ENCODE peak calls at places on chromosomes 3 and 15, in nine cellular contexts. F is GM23338; Y is upper lobe of left lung; A is upper lobe of right lung; Z is pancreas; D is Panc1; M is RWPE2; C is heart left ventricle; G is CD8-positive, alpha-beta T cell. L is an unnamed sample. For H3K4me1, the result is how much of the 10 kb centered on the place peaks cover.

GRCh38 chr15:99407716-99408115 is 156.4 kb downstream of the LRRC28 start:
- ATAC-seq in F (no peak), Y (no peak), A (no peak), Z (no peak), D (no peak), M (no peak), C (no peak), G (no peak), L (no peak)

GRCh38 chr3:169591983-169592644 is 71.4 kb downstream of the MECOM start:
- ATAC-seq in F (no peak), Y (no peak), A (no peak), Z (no peak), D (no peak), M (no peak), C (peak), G (no peak), L (peak)

GRCh38 chr3:13139471-13140065 is 66.3 kb upstream of the IQSEC1 start:
- ATAC-seq in F (no peak), Y (no peak), A (no peak), Z (no peak), D (no peak), M (no peak), C (no peak), G (no peak), L (no peak)

GRCh38 chr15:30922469-30923311 is 19.0 kb downstream of the FAN1 start:
- ATAC-seq in F (peak), Y (no peak), A (no peak), Z (no peak), D (no peak), M (no peak), C (peak), G (no peak), L (peak)

GRCh38 chr3:185992801-185993467 is 55.1 kb upstream of the TRA2B start:
- ATAC-seq in F (no peak), Y (peak), A (peak), Z (peak), D (no peak), M (no peak), C (no peak), G (no peak), L (peak)

GRCh38 chr3:170493712-170494182 is 75.1 kb downstream of the CLDN11 start:
- ATAC-seq in F (no peak), Y (peak), A (no peak), Z (peak), D (no peak), M (peak), C (no peak), G (no peak), L (peak)

GRCh38 chr3:19052874-19053273 is 95.4 kb upstream of the KCNH8 start:
- ATAC-seq in F (no peak), Y (no peak), A (no peak), Z (no peak), D (no peak), M (no peak), C (no peak), G (no peak), L (no peak)

GRCh38 chr15:46460426-46460825 is 825.6 kb downstream of the SQOR start:
- ATAC-seq in F (no peak), Y (no peak), A (no peak), Z (no peak), D (no peak), M (no peak), C (no peak), G (no peak), L (no peak)

GRCh38 chr15:63510548-63510940 is 6.2 kb downstream of the USP3 start:
- ATAC-seq in F (no peak), Y (no peak), A (no peak), Z (no peak), D (peak), M (peak), C (no peak), G (peak), L (no peak)

GRCh38 chr3:46097691-46098241 is 70.5 kb upstream of the XCR1 start:
- ATAC-seq in F (no peak), Y (peak), A (peak), Z (peak), D (no peak), M (peak), C (peak), G (peak), L (peak)

GRCh38 chr15:65752151-65752700 is 39.9 kb downstream of the DENND4A start:
- ATAC-seq in F (no peak), Y (no peak), A (no peak), Z (no peak), D (no peak), M (no peak), C (no peak), G (no peak), L (no peak)

GRCh38 chr3:42804831-42805821 is 836 bp upstream of the HIGD1A start:
- ATAC-seq in F (peak), Y (no peak), A (peak), Z (peak), D (peak), M (no peak), C (peak), G (no peak), L (no peak)

GRCh38 chr3:46990573-46991374 is 11.3 kb downstream of the NBEAL2 start:
- ATAC-seq in F (no peak), Y (peak), A (peak), Z (peak), D (no peak), M (no peak), C (no peak), G (no peak), L (no peak)

GRCh38 chr15:49625460-49626036 is 4.7 kb downstream of the DTWD1 start:
- ATAC-seq in F (no peak), Y (no peak), A (no peak), Z (no peak), D (no peak), M (no peak), C (no peak), G (no peak), L (no peak)

GRCh38 chr3:69855436-69856162 is 116.3 kb downstream of the MITF start:
- ATAC-seq in F (no peak), Y (peak), A (peak), Z (peak), D (no peak), M (peak), C (peak), G (no peak), L (no peak)

GRCh38 chr3:46349484-46350261 is 4.2 kb upstream of the CCR2 start:
- ATAC-seq in F (no peak), Y (no peak), A (no peak), Z (no peak), D (no peak), M (no peak), C (no peak), G (peak), L (no peak)

GRCh38 chr3:105837143-105837740 is 31.6 kb downstream of the CBLB start:
- ATAC-seq in F (no peak), Y (peak), A (peak), Z (no peak), D (no peak), M (no peak), C (no peak), G (no peak), L (no peak)

GRCh38 chr3:72579581-72580245 is 268.5 kb downstream of the SHQ1 start:
- ATAC-seq in F (no peak), Y (no peak), A (no peak), Z (no peak), D (no peak), M (no peak), C (no peak), G (no peak), L (no peak)

GRCh38 chr3:195867631-195868335 is 40.6 kb downstream of the TNK2 start:
- ATAC-seq in F (no peak), Y (no peak), A (no peak), Z (no peak), D (no peak), M (no peak), C (no peak), G (no peak), L (no peak)

GRCh38 chr3:151219056-151219455 is 16.0 kb upstream of the GPR171 start:
- ATAC-seq in F (no peak), Y (no peak), A (no peak), Z (no peak), D (peak), M (peak), C (peak), G (no peak), L (no peak)

GRCh38 chr3:72930754-72931153 is 42.9 kb downstream of the GXYLT2 start:
- ATAC-seq in F (no peak), Y (no peak), A (no peak), Z (no peak), D (no peak), M (no peak), C (no peak), G (no peak), L (no peak)

GRCh38 chr15:27328616-27329015 is 357.6 kb downstream of the GABRG3 start:
- ATAC-seq in F (peak), Y (no peak), A (peak), Z (no peak), D (no peak), M (no peak), C (no peak), G (no peak), L (no peak)

GRCh38 chr3:58388550-58389061 is 45.0 kb downstream of the PDHB start:
- ATAC-seq in F (no peak), Y (no peak), A (peak), Z (peak), D (peak), M (no peak), C (peak), G (no peak), L (peak)

GRCh38 chr3:187626581-187626980 is 43.6 kb downstream of the SST start:
- ATAC-seq in F (no peak), Y (no peak), A (no peak), Z (no peak), D (no peak), M (no peak), C (no peak), G (no peak), L (no peak)

GRCh38 chr3:68523330-68523729 is 409.0 kb downstream of the TAFA4 start:
- ATAC-seq in F (no peak), Y (no peak), A (no peak), Z (no peak), D (no peak), M (no peak), C (no peak), G (no peak), L (no peak)

GRCh38 chr3:23762214-23763039 is 43.3 kb upstream of the UBE2E1 start:
- ATAC-seq in F (no peak), Y (peak), A (no peak), Z (no peak), D (no peak), M (no peak), C (no peak), G (no peak), L (no peak)

GRCh38 chr3:60555704-60556340 is 695.4 kb downstream of the FHIT start:
- ATAC-seq in F (peak), Y (no peak), A (peak), Z (no peak), D (no peak), M (peak), C (no peak), G (no peak), L (no peak)

GRCh38 chr15:75712668-75713337 is at the start of gene CSPG4:
- ATAC-seq in F (peak), Y (peak), A (peak), Z (peak), D (peak), M (peak), C (peak), G (no peak), L (peak)

GRCh38 chr15:89851665-89852341 is 37.2 kb upstream of the ANPEP start:
- ATAC-seq in F (no peak), Y (peak), A (peak), Z (peak), D (no peak), M (peak), C (no peak), G (no peak), L (no peak)

GRCh38 chr3:107957506-107957905 is 133.3 kb downstream of the CD47 start:
- ATAC-seq in F (peak), Y (peak), A (peak), Z (peak), D (no peak), M (no peak), C (peak), G (no peak), L (peak)

GRCh38 chr3:107958151-107958550 is 132.7 kb downstream of the CD47 start:
- ATAC-seq in F (no peak), Y (no peak), A (no peak), Z (no peak), D (no peak), M (no peak), C (no peak), G (no peak), L (no peak)

GRCh38 chr3:107954845-107955244 is 136.0 kb downstream of the CD47 start:
- ATAC-seq in F (no peak), Y (no peak), A (no peak), Z (no peak), D (no peak), M (no peak), C (no peak), G (no peak), L (no peak)

GRCh38 chr3:107959767-107960166 is 131.1 kb downstream of the CD47 start:
- ATAC-seq in F (no peak), Y (no peak), A (no peak), Z (no peak), D (no peak), M (no peak), C (no peak), G (no peak), L (no peak)

GRCh38 chr3:107956991-107957467 is 133.8 kb downstream of the CD47 start:
- ATAC-seq in F (no peak), Y (peak), A (peak), Z (peak), D (no peak), M (no peak), C (peak), G (no peak), L (peak)
- H3K4me3 ChIP-seq in F (no peak), Y (peak), A (no peak), Z (no peak), D (no peak), M (no peak), C (peak), G (no peak), L (peak)

DNA sequence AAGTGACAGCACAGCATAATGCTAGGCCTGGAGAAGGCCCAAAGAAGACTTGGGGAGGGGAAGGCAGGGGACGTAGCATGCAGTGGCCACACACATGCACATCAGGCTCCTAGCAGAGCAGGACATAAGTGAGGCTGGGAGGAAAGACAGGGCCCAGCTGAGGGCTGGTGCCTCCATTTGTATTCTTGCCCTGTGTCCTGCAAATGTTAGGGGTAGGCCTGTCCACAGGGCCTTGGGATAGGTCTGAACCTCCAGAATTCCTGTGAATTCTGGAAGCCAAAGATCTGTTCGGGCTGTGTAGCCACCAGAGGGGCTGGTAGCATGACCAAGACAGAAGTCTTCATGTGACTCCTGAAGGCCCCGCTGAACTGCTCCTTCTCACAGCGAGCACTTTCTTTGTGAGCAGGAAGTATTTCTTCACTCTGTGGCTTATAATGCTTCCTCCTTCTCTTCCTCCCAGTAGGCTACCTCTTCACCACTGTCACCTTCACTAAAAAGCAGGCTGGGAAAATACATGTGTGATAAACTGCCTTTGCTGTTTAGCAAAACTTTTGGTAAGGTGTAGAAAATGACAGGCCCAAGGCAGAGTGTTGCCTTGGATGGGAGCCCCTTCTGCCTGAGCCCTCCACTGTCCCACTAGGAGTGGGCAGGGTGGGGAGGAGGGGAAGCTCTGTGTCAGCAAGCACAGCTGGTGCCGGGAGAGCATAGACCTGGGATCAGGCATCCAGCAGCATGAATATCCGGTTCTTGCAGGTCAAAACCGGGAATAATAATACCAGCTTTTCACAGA is 8.4 kb downstream of the CERS3 start:
- ATAC-seq in F (no peak), Y (peak), A (peak), Z (peak), D (no peak), M (peak), C (no peak), G (no peak), L (peak)
- H3K4me1 ChIP-seq in F (under half), Y (under half), A (under half), Z (under half), D (under half), M (under half), C (under half), G (under half), L (under half)

DNA sequence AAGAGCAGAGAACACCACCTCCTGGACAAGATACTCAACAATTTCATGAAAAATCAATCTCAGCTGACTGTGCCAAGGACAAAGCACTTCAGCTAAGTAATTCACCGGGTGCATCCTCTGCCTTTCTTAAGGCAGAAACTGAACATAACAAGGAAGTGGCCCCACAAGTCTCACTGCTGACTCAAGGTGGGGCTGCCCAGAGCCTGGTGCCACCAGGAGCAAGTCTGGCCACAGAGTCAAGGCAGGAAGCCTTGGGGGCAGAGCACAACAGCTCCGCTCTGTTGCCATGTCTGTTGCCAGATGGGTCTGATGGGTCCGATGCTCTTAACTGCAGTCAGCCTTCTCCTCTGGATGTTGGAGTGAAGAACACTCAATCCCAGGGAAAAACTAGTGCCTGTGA is 200.5 kb downstream of the AKAP13 start:
- ATAC-seq in F (no peak), Y (peak), A (peak), Z (peak), D (no peak), M (no peak), C (no peak), G (peak), L (no peak)
- H3K4me3 ChIP-seq in F (no peak), Y (peak), A (peak), Z (peak), D (no peak), M (no peak), C (peak), G (no peak), L (peak)

GRCh38 chr3:25831578-25831977 is 41.7 kb downstream of the OXSM start:
- ATAC-seq in F (no peak), Y (no peak), A (no peak), Z (no peak), D (no peak), M (peak), C (no peak), G (no peak), L (no peak)
- H3K4me1 ChIP-seq in F (under half), Y (under half), A (under half), Z (under half), D (under half), M (under half), C (under half), G (under half), L (under half)

DNA sequence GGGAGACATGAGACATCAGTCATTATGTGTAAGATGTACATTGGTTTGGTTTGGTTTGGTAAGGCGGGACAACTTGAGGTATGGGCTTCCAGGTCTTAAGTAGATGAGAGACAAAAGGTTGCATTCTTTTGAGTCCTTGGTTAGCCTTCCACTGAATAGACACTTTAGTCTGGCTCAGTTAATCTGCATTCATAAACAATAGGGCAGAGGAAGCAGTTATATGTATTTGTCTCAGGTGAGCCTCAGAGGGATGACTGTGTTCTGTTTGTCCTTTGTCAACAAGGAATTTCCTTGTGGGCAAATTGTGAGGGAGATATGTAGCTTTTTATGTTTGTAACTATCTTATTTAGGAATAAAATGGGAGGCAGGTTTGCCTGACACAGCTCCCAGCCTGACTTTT is 50.4 kb downstream of the TCF12 start:
- ATAC-seq in F (no peak), Y (no peak), A (no peak), Z (peak), D (no peak), M (peak), C (no peak), G (no peak), L (no peak)
- H3K4me3 ChIP-seq in F (no peak), Y (no peak), A (no peak), Z (no peak), D (no peak), M (no peak), C (no peak), G (no peak), L (no peak)

DNA sequence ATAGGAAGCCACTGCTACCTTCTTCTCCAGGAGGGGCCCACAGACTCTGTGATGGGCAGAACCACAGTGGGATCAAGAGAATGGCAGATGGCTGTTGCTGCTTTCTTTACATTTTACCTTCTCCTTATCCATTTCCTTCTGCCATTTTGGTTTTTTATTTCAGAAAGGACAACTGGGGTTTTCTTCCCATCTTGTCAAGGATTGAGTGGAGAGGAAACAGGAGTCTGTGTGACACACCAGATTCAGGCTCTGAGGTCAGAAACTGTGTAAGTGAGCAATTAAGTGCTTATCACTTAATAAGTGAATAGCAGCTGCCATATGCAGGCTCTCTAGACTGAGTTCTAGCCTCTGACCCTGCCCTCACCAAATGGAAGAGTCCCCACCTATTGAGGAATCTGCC is 47.3 kb downstream of the ITGB5 start:
- ATAC-seq in F (no peak), Y (no peak), A (no peak), Z (no peak), D (no peak), M (no peak), C (no peak), G (no peak), L (no peak)
- H3K4me1 ChIP-seq in F (under half), Y (under half), A (under half), Z (under half), D (under half), M (under half), C (half or more), G (under half), L (under half)

GRCh38 chr15:79381593-79381992 is 50.5 kb upstream of the MINAR1 start:
- ATAC-seq in F (no peak), Y (no peak), A (no peak), Z (no peak), D (no peak), M (no peak), C (no peak), G (no peak), L (no peak)
- H3K4me3 ChIP-seq in F (no peak), Y (no peak), A (no peak), Z (no peak), D (no peak), M (no peak), C (no peak), G (no peak), L (no peak)

GRCh38 chr15:80071652-80072051 is 12.2 kb downstream of the ZFAND6 start:
- ATAC-seq in F (no peak), Y (no peak), A (no peak), Z (peak), D (no peak), M (no peak), C (no peak), G (no peak), L (no peak)
- H3K4me1 ChIP-seq in F (half or more), Y (under half), A (half or more), Z (half or more), D (under half), M (half or more), C (under half), G (under half), L (under half)

GRCh38 chr3:30617653-30618052 is 11.3 kb downstream of the TGFBR2 start:
- ATAC-seq in F (no peak), Y (no peak), A (no peak), Z (no peak), D (no peak), M (no peak), C (no peak), G (no peak), L (no peak)
- H3K4me3 ChIP-seq in F (no peak), Y (no peak), A (no peak), Z (no peak), D (no peak), M (no peak), C (no peak), G (peak), L (no peak)